ENCODE peak calls at places on chromosomes 6 and 20, in nine cellular contexts. Y is ureter, N is AG10803, B is iPS DF 19.7, S is COR-L47, F is GM03348, P is D341Med, L is T-helper 2 cell, E is ACHN. C is an unnamed sample.

GRCh38 chr20:14616003-14616402 is 278.6 kb upstream of the FLRT3 start:
- DNase-seq in P (no peak), L (no peak), N (no peak), S (no peak), B (no peak), F (no peak), E (no peak), Y (no peak), C (no peak)

GRCh38 chr6:90284745-90285481 is 11.7 kb downstream of the BACH2 start:
- DNase-seq in Y (no peak), L (no peak), F (no peak), E (peak), P (no peak), B (no peak), S (no peak), N (peak), C (no peak)

GRCh38 chr20:21183722-21184121 is 57.8 kb downstream of the KIZ start:
- DNase-seq in Y (no peak), P (no peak), L (no peak), E (peak), F (peak), S (no peak), B (no peak), N (peak), C (no peak)

GRCh38 chr6:71537717-71538116 is 249.1 kb downstream of the OGFRL1 start:
- DNase-seq in B (no peak), S (no peak), Y (no peak), L (no peak), E (no peak), F (peak), N (peak), P (no peak), C (no peak)

GRCh38 chr6:119322715-119323350 is 26.7 kb downstream of the MAN1A1 start:
- DNase-seq in B (no peak), E (no peak), S (no peak), P (no peak), N (no peak), L (no peak), F (no peak), Y (no peak), C (no peak)

GRCh38 chr6:125363360-125364121 is 61.8 kb upstream of the HDDC2 start:
- DNase-seq in E (peak), F (peak), P (peak), B (peak), S (peak), L (no peak), N (peak), Y (no peak), C (no peak)

GRCh38 chr20:1888796-1889463 is 6.3 kb upstream of the SIRPA start:
- DNase-seq in E (no peak), L (no peak), B (no peak), N (peak), F (peak), P (no peak), Y (no peak), S (no peak), C (no peak)

GRCh38 chr6:147127587-147127986 is 76.6 kb upstream of the STXBP5 start:
- DNase-seq in N (peak), P (no peak), S (no peak), E (no peak), B (no peak), Y (no peak), F (no peak), L (no peak), C (peak)

GRCh38 chr6:3568396-3569082 is 111.7 kb upstream of the SLC22A23 start:
- DNase-seq in E (no peak), B (no peak), S (peak), L (no peak), P (peak), N (no peak), F (no peak), Y (no peak), C (no peak)

GRCh38 chr20:24149881-24150307 is 161.3 kb upstream of the GGTLC1 start:
- DNase-seq in P (peak), E (peak), B (no peak), N (no peak), F (peak), L (no peak), S (no peak), Y (no peak), C (no peak)

GRCh38 chr6:83096791-83097190 is 29.3 kb downstream of the DOP1A start:
- DNase-seq in F (peak), L (no peak), Y (no peak), N (peak), B (no peak), P (no peak), E (peak), S (no peak), C (no peak)

GRCh38 chr6:40268166-40268958 is 318.8 kb downstream of the LRFN2 start:
- DNase-seq in Y (no peak), S (peak), F (no peak), L (no peak), E (no peak), P (no peak), N (no peak), B (no peak), C (no peak)